ENCODE peak calls at places on chromosomes 4 and X, in nine cellular contexts. I is mesendoderm, X is neuronal stem cell, A is mammary epithelial cell, T is H9, N is GM23338, B is GM23248, K is neural progenitor cell, U is keratinocyte. J is an unnamed sample.

GRCh38 chrX:69153060-69153730 is 12.1 kb downstream of the PJA1 start:
- DNase-seq in I (peak), X (peak), A (no peak), T (peak), N (peak), B (no peak), K (peak), U (no peak), J (no peak)

GRCh38 chr4:42656736-42656985 is 244 bp downstream of the ATP8A1 start:
- DNase-seq in I (no peak), X (no peak), A (no peak), T (no peak), N (no peak), B (no peak), K (no peak), U (no peak), J (no peak)

GRCh38 chrX:69152398-69152797 is 12.9 kb downstream of the PJA1 start:
- DNase-seq in I (no peak), X (no peak), A (peak), T (peak), N (no peak), B (peak), K (no peak), U (no peak), J (peak)

GRCh38 chr4:122041312-122041711 is 89.5 kb upstream of the TRPC3 start:
- DNase-seq in I (peak), X (no peak), A (no peak), T (no peak), N (no peak), B (no peak), K (no peak), U (no peak), J (no peak)

GRCh38 chr4:183349673-183350072 is 27.4 kb upstream of the CLDN24 start:
- DNase-seq in I (no peak), X (no peak), A (peak), T (no peak), N (no peak), B (peak), K (no peak), U (no peak), J (no peak)

GRCh38 chrX:37476571-37477188 is 94.8 kb upstream of the LANCL3 start:
- DNase-seq in I (no peak), X (no peak), A (no peak), T (peak), N (peak), B (no peak), K (no peak), U (no peak), J (no peak)

GRCh38 chr4:70315928-70316327 is 18.9 kb upstream of the CABS1 start:
- DNase-seq in I (peak), X (no peak), A (no peak), T (no peak), N (peak), B (no peak), K (no peak), U (no peak), J (no peak)

GRCh38 chrX:49250066-49250465 is 14.4 kb downstream of the FOXP3 start:
- DNase-seq in I (no peak), X (no peak), A (no peak), T (no peak), N (no peak), B (no peak), K (no peak), U (no peak), J (no peak)

GRCh38 chr4:183099537-183100297 is 660 bp downstream of the WWC2 start:
- DNase-seq in I (peak), X (peak), A (peak), T (peak), N (peak), B (peak), K (peak), U (no peak), J (peak)

GRCh38 chr4:14317351-14317750 is 684.9 kb upstream of the CPEB2 start:
- DNase-seq in I (no peak), X (no peak), A (no peak), T (no peak), N (no peak), B (no peak), K (no peak), U (no peak), J (no peak)

GRCh38 chr4:108044951-108045686 is 55.4 kb downstream of the HADH start:
- DNase-seq in I (no peak), X (no peak), A (peak), T (no peak), N (no peak), B (peak), K (no peak), U (no peak), J (no peak)

GRCh38 chrX:118644378-118644777 is 83.0 kb upstream of the IL13RA1 start:
- DNase-seq in I (peak), X (no peak), A (peak), T (no peak), N (no peak), B (peak), K (no peak), U (no peak), J (peak)

GRCh38 chr4:156109943-156110925 is 156.6 kb upstream of the CTSO start:
- DNase-seq in I (peak), X (no peak), A (peak), T (peak), N (peak), B (peak), K (no peak), U (peak), J (peak)

GRCh38 chr4:88177981-88178632 is 19.7 kb upstream of the ABCG2 start:
- DNase-seq in I (peak), X (no peak), A (peak), T (peak), N (peak), B (peak), K (peak), U (peak), J (peak)

GRCh38 chrX:1325515-1326116 is 11.0 kb upstream of the IL3RA start:
- DNase-seq in I (no peak), X (no peak), A (no peak), T (no peak), N (no peak), B (no peak), K (no peak), U (no peak), J (peak)

GRCh38 chrX:153029162-153029561 is 27.1 kb upstream of the PNMA3 start:
- DNase-seq in I (no peak), X (no peak), A (no peak), T (peak), N (no peak), B (no peak), K (no peak), U (no peak), J (peak)

GRCh38 chrX:29040160-29040559 is 452.9 kb downstream of the IL1RAPL1 start:
- DNase-seq in I (no peak), X (no peak), A (no peak), T (no peak), N (no peak), B (no peak), K (peak), U (no peak), J (no peak)

GRCh38 chr4:83890231-83890630 is 354.3 kb downstream of the GPAT3 start:
- DNase-seq in I (no peak), X (no peak), A (no peak), T (no peak), N (no peak), B (peak), K (no peak), U (no peak), J (peak)

GRCh38 chr4:183404016-183404415 is 40.4 kb upstream of the CDKN2AIP start:
- DNase-seq in I (no peak), X (no peak), A (no peak), T (no peak), N (no peak), B (no peak), K (no peak), U (no peak), J (no peak)

GRCh38 chr4:127291316-127291715 is 341.4 kb upstream of the INTU start:
- DNase-seq in I (no peak), X (no peak), A (no peak), T (no peak), N (no peak), B (no peak), K (no peak), U (no peak), J (no peak)

GRCh38 chrX:44568196-44568595 is 25.5 kb upstream of the FUNDC1 start:
- DNase-seq in I (no peak), X (no peak), A (no peak), T (no peak), N (no peak), B (peak), K (no peak), U (no peak), J (no peak)

GRCh38 chr4:37279894-37280592 is 35.5 kb downstream of the NWD2 start:
- DNase-seq in I (no peak), X (no peak), A (peak), T (no peak), N (no peak), B (no peak), K (no peak), U (no peak), J (no peak)

GRCh38 chr4:101643201-101643600 is 147.3 kb upstream of the BANK1 start:
- DNase-seq in I (peak), X (no peak), A (peak), T (no peak), N (peak), B (peak), K (no peak), U (peak), J (no peak)

GRCh38 chr4:124060261-124060918 is 652.1 kb downstream of the ANKRD50 start:
- DNase-seq in I (no peak), X (no peak), A (peak), T (no peak), N (peak), B (peak), K (no peak), U (no peak), J (no peak)

GRCh38 chr4:38752393-38752961 is 30.3 kb downstream of the TLR10 start:
- DNase-seq in I (peak), X (no peak), A (peak), T (no peak), N (no peak), B (peak), K (peak), U (no peak), J (no peak)

GRCh38 chr4:25795566-25796454 is 67.0 kb downstream of the SEL1L3 start:
- DNase-seq in I (peak), X (peak), A (peak), T (peak), N (peak), B (peak), K (peak), U (no peak), J (peak)

GRCh38 chr4:10118355-10119004 is 1.9 kb upstream of the WDR1 start:
- DNase-seq in I (no peak), X (no peak), A (no peak), T (no peak), N (no peak), B (no peak), K (no peak), U (no peak), J (no peak)

GRCh38 chrX:153485396-153486080 is 9.2 kb upstream of the BGN start:
- DNase-seq in I (no peak), X (no peak), A (no peak), T (no peak), N (no peak), B (no peak), K (no peak), U (no peak), J (no peak)

GRCh38 chrX:12843668-12844279 is 23.1 kb upstream of the TLR7 start:
- DNase-seq in I (no peak), X (no peak), A (no peak), T (no peak), N (no peak), B (no peak), K (no peak), U (no peak), J (no peak)

GRCh38 chr4:33025236-33025635 is 2305.1 kb downstream of the PCDH7 start:
- DNase-seq in I (no peak), X (no peak), A (no peak), T (no peak), N (no peak), B (peak), K (no peak), U (no peak), J (no peak)

GRCh38 chr4:187046471-187046870 is 322.8 kb upstream of the FAT1 start:
- DNase-seq in I (no peak), X (no peak), A (peak), T (no peak), N (no peak), B (no peak), K (no peak), U (no peak), J (no peak)

GRCh38 chr4:508675-509373 is 9.8 kb downstream of the PIGG start:
- DNase-seq in I (no peak), X (no peak), A (no peak), T (no peak), N (no peak), B (no peak), K (no peak), U (no peak), J (no peak)

GRCh38 chr4:182231503-182231902 is 11.7 kb upstream of the TENM3 start:
- DNase-seq in I (no peak), X (no peak), A (no peak), T (no peak), N (no peak), B (no peak), K (no peak), U (no peak), J (no peak)

GRCh38 chr4:156291317-156291716 is 337.7 kb upstream of the CTSO start:
- DNase-seq in I (no peak), X (no peak), A (peak), T (no peak), N (no peak), B (peak), K (no peak), U (no peak), J (no peak)

GRCh38 chrX:64394874-64395567 is at the start of gene MTMR8:
- DNase-seq in I (peak), X (peak), A (peak), T (peak), N (peak), B (peak), K (peak), U (peak), J (peak)

GRCh38 chrX:150558424-150558823 is 10.0 kb upstream of the MTM1 start:
- DNase-seq in I (no peak), X (no peak), A (no peak), T (no peak), N (no peak), B (no peak), K (peak), U (no peak), J (no peak)

DNA sequence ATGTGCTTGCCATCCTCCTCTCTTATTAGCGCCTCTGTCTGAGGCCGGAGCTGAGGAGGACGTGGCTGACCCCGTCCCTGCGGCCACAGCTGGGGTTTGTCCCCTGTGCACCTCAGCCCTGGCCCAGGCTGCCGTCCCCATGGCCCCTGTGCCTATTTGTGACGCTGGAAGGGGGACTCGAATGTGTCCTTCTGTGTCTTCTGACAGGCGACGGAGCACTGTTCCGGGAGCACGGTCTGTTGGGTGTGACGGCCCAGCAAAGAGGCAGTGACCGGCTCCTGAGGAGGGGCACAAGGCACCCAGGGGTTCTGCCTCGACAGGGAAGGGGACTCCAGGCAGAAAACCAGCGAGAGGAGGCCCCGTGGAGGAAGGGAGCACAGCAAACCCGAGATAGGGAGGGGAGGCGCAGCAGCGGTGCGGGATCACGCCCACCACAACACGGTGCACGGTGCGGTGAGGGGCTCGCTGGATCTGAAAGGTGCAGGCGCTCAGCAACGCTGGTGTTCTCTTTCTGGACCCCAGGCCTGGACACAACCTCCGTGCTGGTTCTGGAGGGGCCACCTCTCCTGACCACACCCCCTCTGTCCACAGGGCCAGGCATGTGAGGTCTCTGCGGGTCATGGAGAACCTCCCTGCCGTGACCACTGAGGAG is 5.6 kb downstream of the SH3TC1 start:
- DNase-seq in I (no peak), X (no peak), A (no peak), T (no peak), N (no peak), B (no peak), K (no peak), U (no peak), J (no peak)
- H3K4me2 ChIP-seq in I (no peak), X (no peak), A (peak), T (no peak), N (no peak), B (no peak), K (no peak), U (no peak), J (no peak)

DNA sequence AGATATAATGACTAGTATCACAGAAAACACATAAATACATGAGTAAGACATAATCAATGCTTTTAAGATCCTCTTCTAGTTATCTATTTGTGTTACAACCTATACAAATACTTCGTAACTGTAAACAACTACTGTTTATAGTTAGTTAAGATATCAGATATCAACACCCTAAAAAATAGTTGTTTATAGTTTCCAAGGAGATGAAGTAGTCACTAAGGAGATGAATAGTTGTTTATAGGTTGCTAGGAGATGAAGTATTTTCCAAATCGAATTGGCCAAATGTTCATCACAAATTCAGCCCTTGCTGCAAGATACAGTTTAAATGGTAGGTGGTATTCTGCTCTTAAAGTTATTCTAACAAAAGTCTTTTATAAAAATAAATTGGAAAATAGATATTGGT is 618.2 kb upstream of the PCDH10 start:
- DNase-seq in I (peak), X (no peak), A (no peak), T (no peak), N (peak), B (no peak), K (no peak), U (no peak), J (no peak)
- H3K4me2 ChIP-seq in I (no peak), X (no peak), A (no peak), T (no peak), N (no peak), B (no peak), K (no peak), U (no peak), J (no peak)

DNA sequence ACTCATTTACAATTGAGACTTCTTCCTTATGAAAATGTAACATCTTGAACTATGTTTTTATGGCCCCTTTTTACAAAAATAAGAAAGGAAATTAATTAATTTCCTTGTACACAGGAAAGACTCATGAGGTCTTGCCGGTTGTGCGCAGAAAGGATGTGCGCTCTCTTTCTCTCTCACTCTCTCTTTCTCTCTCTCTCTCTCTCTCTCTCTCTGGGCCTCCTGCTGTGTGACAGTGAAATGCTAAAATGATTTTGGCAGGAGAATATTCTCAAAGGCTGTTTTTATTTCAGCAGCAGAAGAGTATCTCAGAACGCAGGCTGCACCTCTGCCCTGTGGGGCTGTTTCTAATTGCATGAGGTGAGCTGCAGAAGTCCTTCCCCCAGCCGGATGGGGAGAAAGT is 349.0 kb downstream of the MID1IP1 start:
- DNase-seq in I (no peak), X (no peak), A (no peak), T (no peak), N (peak), B (no peak), K (no peak), U (no peak), J (no peak)
- H3K4me2 ChIP-seq in I (no peak), X (no peak), A (no peak), T (peak), N (peak), B (no peak), K (peak), U (no peak), J (no peak)

GRCh38 chr4:16722386-16722785 is 176.1 kb downstream of the LDB2 start:
- DNase-seq in I (no peak), X (no peak), A (no peak), T (no peak), N (no peak), B (peak), K (no peak), U (no peak), J (peak)
- H3K4me2 ChIP-seq in I (no peak), X (no peak), A (no peak), T (no peak), N (no peak), B (peak), K (no peak), U (no peak), J (no peak)